ENCODE peak calls at places on chromosomes 5 and 9, in nine cellular contexts. N is cardiac fibroblast, M is GM13977, T is epithelial cell of esophagus, O is left ventricle myocardium inferior, C is SK-N-SH, U is AG04450, S is IMR-90, K is nephron progenitor cell. B is an unnamed sample.

GRCh38 chr9:7111413-7111812 is 353.6 kb downstream of the KDM4C start:
- DNase-seq in N (no peak), M (no peak), T (no peak), O (no peak), C (no peak), U (no peak), S (no peak), K (no peak), B (no peak)

GRCh38 chr9:82356131-82356530 is 367.6 kb downstream of the SPATA31D1 start:
- DNase-seq in N (no peak), M (no peak), T (no peak), O (no peak), C (no peak), U (no peak), S (no peak), K (no peak), B (no peak)

GRCh38 chr9:131668057-131668438 is 71.8 kb downstream of the RAPGEF1 start:
- DNase-seq in N (no peak), M (no peak), T (no peak), O (no peak), C (no peak), U (no peak), S (no peak), K (no peak), B (no peak)

GRCh38 chr9:37801287-37801850 is 772 bp downstream of the DCAF10 start:
- DNase-seq in N (peak), M (peak), T (peak), O (peak), C (peak), U (no peak), S (peak), K (peak), B (peak)

GRCh38 chr5:157540124-157540523 is 35.5 kb downstream of the ADAM19 start:
- DNase-seq in N (no peak), M (no peak), T (no peak), O (no peak), C (no peak), U (no peak), S (no peak), K (no peak), B (no peak)

GRCh38 chr5:56693220-56693579 is 122.1 kb upstream of the MAP3K1 start:
- DNase-seq in N (no peak), M (no peak), T (no peak), O (no peak), C (no peak), U (no peak), S (no peak), K (no peak), B (no peak)

GRCh38 chr9:121059998-121060636 is 10.0 kb upstream of the C5 start:
- DNase-seq in N (peak), M (peak), T (peak), O (no peak), C (peak), U (peak), S (peak), K (peak), B (no peak)

GRCh38 chr9:126750941-126751725 is 53.7 kb upstream of the ZBTB43 start:
- DNase-seq in N (no peak), M (no peak), T (peak), O (no peak), C (no peak), U (no peak), S (no peak), K (no peak), B (no peak)

GRCh38 chr5:120405923-120406322 is 58.2 kb upstream of the PRR16 start:
- DNase-seq in N (peak), M (no peak), T (peak), O (no peak), C (no peak), U (no peak), S (peak), K (no peak), B (no peak)

GRCh38 chr5:104412649-104413240 is 850.2 kb upstream of the NUDT12 start:
- DNase-seq in N (peak), M (peak), T (peak), O (no peak), C (no peak), U (no peak), S (peak), K (peak), B (peak)

GRCh38 chr9:114051706-114052105 is 26.4 kb downstream of the AMBP start:
- DNase-seq in N (no peak), M (peak), T (no peak), O (no peak), C (no peak), U (no peak), S (no peak), K (no peak), B (no peak)

GRCh38 chr5:10192309-10192708 is 57.4 kb downstream of the ATPSCKMT start:
- DNase-seq in N (peak), M (no peak), T (no peak), O (no peak), C (no peak), U (peak), S (peak), K (no peak), B (no peak)

GRCh38 chr9:111582888-111583287 is 16.6 kb downstream of the PTGR1 start:
- DNase-seq in N (peak), M (no peak), T (peak), O (no peak), C (no peak), U (no peak), S (peak), K (no peak), B (no peak)

GRCh38 chr5:127011151-127011550 is 19.2 kb downstream of the MARCHF3 start:
- DNase-seq in N (peak), M (no peak), T (peak), O (no peak), C (no peak), U (peak), S (peak), K (no peak), B (no peak)

GRCh38 chr5:39093351-39093749 is 19.2 kb upstream of the RICTOR start:
- DNase-seq in N (peak), M (no peak), T (peak), O (no peak), C (no peak), U (no peak), S (peak), K (no peak), B (no peak)

GRCh38 chr5:179558912-179559279 is 8.5 kb downstream of the RUFY1 start:
- DNase-seq in N (peak), M (peak), T (peak), O (no peak), C (peak), U (no peak), S (peak), K (peak), B (peak)

GRCh38 chr5:88665750-88666215 is 217.2 kb downstream of the MEF2C start:
- DNase-seq in N (no peak), M (no peak), T (no peak), O (no peak), C (no peak), U (no peak), S (no peak), K (peak), B (peak)

GRCh38 chr9:109455391-109455790 is 42.7 kb downstream of the PTPN3 start:
- DNase-seq in N (no peak), M (no peak), T (no peak), O (no peak), C (no peak), U (no peak), S (no peak), K (no peak), B (no peak)

GRCh38 chr5:116747881-116748280 is 173.3 kb upstream of the SEMA6A start:
- DNase-seq in N (no peak), M (no peak), T (no peak), O (no peak), C (no peak), U (no peak), S (no peak), K (no peak), B (no peak)

GRCh38 chr5:35151151-35151920 is 79.0 kb downstream of the PRLR start:
- DNase-seq in N (peak), M (no peak), T (no peak), O (no peak), C (no peak), U (no peak), S (peak), K (no peak), B (no peak)

GRCh38 chr5:122182491-122182921 is 53.2 kb downstream of the ZNF474 start:
- DNase-seq in N (peak), M (no peak), T (peak), O (peak), C (no peak), U (peak), S (peak), K (no peak), B (no peak)

GRCh38 chr5:146836226-146836842 is 42.2 kb downstream of the PPP2R2B start:
- DNase-seq in N (no peak), M (no peak), T (peak), O (no peak), C (no peak), U (no peak), S (no peak), K (no peak), B (no peak)

GRCh38 chr5:94442971-94443370 is 175.4 kb downstream of the KIAA0825 start:
- DNase-seq in N (no peak), M (no peak), T (peak), O (no peak), C (no peak), U (no peak), S (peak), K (no peak), B (no peak)

GRCh38 chr9:38421498-38422211 is 2.6 kb downstream of the IGFBPL1 start:
- DNase-seq in N (no peak), M (no peak), T (no peak), O (no peak), C (peak), U (no peak), S (no peak), K (peak), B (peak)

GRCh38 chr5:71483355-71483754 is 27.9 kb downstream of the BDP1 start:
- DNase-seq in N (peak), M (no peak), T (peak), O (no peak), C (no peak), U (peak), S (peak), K (no peak), B (no peak)

GRCh38 chr5:26868504-26868903 is 169.9 kb downstream of the CDH9 start:
- DNase-seq in N (no peak), M (no peak), T (no peak), O (no peak), C (no peak), U (no peak), S (no peak), K (no peak), B (no peak)

GRCh38 chr5:73378070-73378469 is 70.5 kb downstream of the FOXD1 start:
- DNase-seq in N (no peak), M (no peak), T (no peak), O (no peak), C (no peak), U (no peak), S (peak), K (no peak), B (no peak)

GRCh38 chr9:18666987-18667772 is 193.2 kb downstream of the ADAMTSL1 start:
- DNase-seq in N (peak), M (no peak), T (peak), O (no peak), C (no peak), U (no peak), S (peak), K (no peak), B (no peak)

GRCh38 chr9:72579190-72579589 is 57.8 kb downstream of the TMC1 start:
- DNase-seq in N (peak), M (no peak), T (peak), O (peak), C (no peak), U (no peak), S (peak), K (no peak), B (no peak)

GRCh38 chr9:121274851-121275250 is 6.9 kb downstream of the GSN start:
- DNase-seq in N (no peak), M (no peak), T (no peak), O (no peak), C (no peak), U (no peak), S (no peak), K (no peak), B (no peak)

GRCh38 chr5:136001531-136001930 is 27.3 kb upstream of the TGFBI start:
- DNase-seq in N (peak), M (no peak), T (no peak), O (no peak), C (peak), U (no peak), S (peak), K (no peak), B (no peak)

GRCh38 chr5:1671351-1671750 is 128.3 kb downstream of the MRPL36 start:
- DNase-seq in N (no peak), M (no peak), T (no peak), O (no peak), C (no peak), U (no peak), S (no peak), K (no peak), B (no peak)

GRCh38 chr9:134592819-134593200 is 48.8 kb upstream of the COL5A1 start:
- DNase-seq in N (no peak), M (no peak), T (no peak), O (no peak), C (no peak), U (no peak), S (no peak), K (no peak), B (no peak)

GRCh38 chr5:170388240-170388639 is 927 bp downstream of the KCNMB1 start:
- DNase-seq in N (no peak), M (no peak), T (no peak), O (no peak), C (no peak), U (no peak), S (no peak), K (no peak), B (no peak)

GRCh38 chr9:93301911-93302525 is 118.1 kb downstream of the WNK2 start:
- DNase-seq in N (no peak), M (peak), T (no peak), O (no peak), C (peak), U (no peak), S (no peak), K (no peak), B (no peak)

GRCh38 chr9:122364783-122365150 is 6.1 kb upstream of the PTGS1 start:
- DNase-seq in N (peak), M (no peak), T (no peak), O (no peak), C (no peak), U (no peak), S (peak), K (no peak), B (no peak)

GRCh38 chr9:73153793-73154227 is 2.1 kb downstream of the ANXA1 start:
- DNase-seq in N (peak), M (no peak), T (peak), O (no peak), C (no peak), U (no peak), S (peak), K (no peak), B (no peak)

GRCh38 chr5:124976086-124976485 is 229.6 kb upstream of the ZNF608 start:
- DNase-seq in N (no peak), M (no peak), T (no peak), O (no peak), C (no peak), U (no peak), S (no peak), K (no peak), B (no peak)

GRCh38 chr5:124973613-124974130 is 227.2 kb upstream of the ZNF608 start:
- DNase-seq in N (no peak), M (no peak), T (no peak), O (no peak), C (no peak), U (no peak), S (no peak), K (no peak), B (no peak)

GRCh38 chr5:124972703-124973102 is 226.3 kb upstream of the ZNF608 start:
- DNase-seq in N (no peak), M (no peak), T (no peak), O (no peak), C (no peak), U (no peak), S (no peak), K (no peak), B (no peak)
- TF ChIP-seq CTCF in N (no peak), M (no peak), T (no peak), O (no peak), C (no peak), U (no peak), S (no peak), K (no peak), B (no peak)

GRCh38 chr5:142587354-142587965 is 98.4 kb downstream of the FGF1 start:
- DNase-seq in N (peak), M (no peak), T (peak), O (no peak), C (no peak), U (peak), S (peak), K (peak), B (peak)
- TF ChIP-seq CTCF in N (peak), M (peak), T (peak), O (peak), C (peak), U (peak), S (peak), K (peak), B (peak)

GRCh38 chr5:92916036-92916435 is 665.0 kb downstream of the NR2F1-AS1 start:
- DNase-seq in N (peak), M (no peak), T (peak), O (no peak), C (no peak), U (no peak), S (peak), K (no peak), B (no peak)
- TF ChIP-seq CTCF in N (peak), M (no peak), T (peak), O (peak), C (peak), U (peak), S (peak), K (no peak), B (no peak)

GRCh38 chr5:132228241-132229035 is 785 bp upstream of the P4HA2 start:
- DNase-seq in N (no peak), M (no peak), T (no peak), O (no peak), C (no peak), U (no peak), S (no peak), K (no peak), B (no peak)
- TF ChIP-seq CTCF in N (no peak), M (no peak), T (peak), O (no peak), C (peak), U (no peak), S (no peak), K (no peak), B (no peak)

GRCh38 chr9:5264219-5264595 is 33.0 kb downstream of the INSL4 start:
- DNase-seq in N (no peak), M (no peak), T (no peak), O (no peak), C (no peak), U (no peak), S (no peak), K (no peak), B (no peak)

GRCh38 chr9:5265939-5266338 is 34.7 kb downstream of the INSL4 start:
- DNase-seq in N (no peak), M (no peak), T (no peak), O (no peak), C (no peak), U (no peak), S (no peak), K (no peak), B (no peak)

GRCh38 chr9:5269249-5269715 is 35.2 kb downstream of the RLN2 start:
- DNase-seq in N (peak), M (no peak), T (peak), O (no peak), C (no peak), U (peak), S (peak), K (no peak), B (no peak)

DNA sequence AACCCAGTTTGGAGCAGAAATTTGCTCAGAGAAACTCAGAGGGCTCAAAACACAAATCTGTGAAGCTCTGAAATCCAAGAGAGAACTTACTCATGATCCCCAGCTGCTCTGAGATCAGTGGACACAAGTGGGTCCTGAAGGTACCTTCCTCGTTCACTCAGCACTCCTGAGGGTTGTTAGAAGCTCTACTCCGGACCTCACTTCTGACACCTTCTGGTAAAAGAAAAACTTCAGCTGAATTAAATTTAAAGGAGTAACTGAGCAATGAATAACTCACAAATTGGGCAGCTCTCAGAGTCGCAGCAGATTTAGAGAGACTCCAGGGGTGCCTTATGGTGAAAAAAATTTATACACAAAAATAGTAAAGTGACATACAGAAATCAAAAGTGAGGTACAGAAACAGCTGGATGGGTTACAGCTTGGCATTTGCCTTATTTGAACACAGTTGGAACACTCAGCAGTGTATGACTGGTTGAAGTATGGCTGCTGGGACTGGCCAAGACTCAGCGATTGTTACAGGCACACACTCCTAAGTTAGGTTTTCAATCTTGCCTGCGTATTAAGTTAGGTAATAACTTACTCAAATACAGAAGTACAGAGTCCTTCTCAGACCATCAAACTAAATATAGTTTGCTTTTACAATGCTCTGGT is 32.5 kb downstream of the INSL4 start:
- DNase-seq in N (peak), M (no peak), T (peak), O (no peak), C (no peak), U (no peak), S (no peak), K (no peak), B (no peak)
- TF ChIP-seq CTCF in N (peak), M (peak), T (peak), O (no peak), C (no peak), U (no peak), S (peak), K (no peak), B (no peak)

GRCh38 chr5:129361441-129362025 is 98.6 kb upstream of the ADAMTS19 start:
- DNase-seq in N (peak), M (no peak), T (peak), O (no peak), C (no peak), U (no peak), S (peak), K (no peak), B (no peak)
- TF ChIP-seq CTCF in N (peak), M (peak), T (peak), O (peak), C (peak), U (peak), S (peak), K (peak), B (peak)

DNA sequence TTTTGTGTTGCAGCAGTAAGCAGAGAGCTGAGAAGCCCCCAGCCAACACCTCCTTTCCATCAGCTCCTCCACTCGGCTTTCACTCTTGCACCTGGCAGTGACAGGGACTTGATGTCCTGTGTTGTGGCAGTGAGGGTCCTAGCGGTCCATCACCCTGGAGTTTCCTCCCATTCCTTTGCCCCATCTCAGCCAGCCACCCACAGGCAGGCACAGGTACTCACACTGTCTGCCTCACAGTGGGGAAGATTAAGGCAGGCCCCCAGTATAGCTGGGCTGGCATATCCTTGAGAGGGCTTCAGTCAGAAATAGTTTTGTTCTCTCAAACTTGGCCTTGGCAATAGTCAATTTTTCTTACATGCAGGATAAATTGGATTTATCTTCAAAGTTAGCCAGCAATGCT is 362.7 kb downstream of the GADD45G start:
- DNase-seq in N (no peak), M (no peak), T (no peak), O (no peak), C (no peak), U (no peak), S (no peak), K (no peak), B (no peak)
- TF ChIP-seq CTCF in N (no peak), M (no peak), T (no peak), O (no peak), C (no peak), U (no peak), S (no peak), K (no peak), B (no peak)

GRCh38 chr9:79233542-79233941 is 338.2 kb upstream of the TLE4 start:
- DNase-seq in N (peak), M (peak), T (peak), O (no peak), C (peak), U (no peak), S (peak), K (no peak), B (peak)
- TF ChIP-seq CTCF in N (peak), M (peak), T (peak), O (peak), C (peak), U (peak), S (peak), K (no peak), B (peak)

GRCh38 chr5:87069974-87070608 is 197.6 kb upstream of the RASA1 start:
- DNase-seq in N (peak), M (peak), T (peak), O (no peak), C (no peak), U (peak), S (peak), K (no peak), B (no peak)
- TF ChIP-seq CTCF in N (peak), M (peak), T (peak), O (peak), C (peak), U (peak), S (peak), K (peak), B (no peak)

B was measured in glutamatergic neuron.